ENCODE peak calls at places on chromosomes 2 and 18, in five cellular contexts. One of them, this sample, is unnamed.

GRCh38 chr2:167438206-167438605 is 549.9 kb downstream of the XIRP2 start:
- DNase-seq in tibial artery: no peak
- DNase-seq in ureter: no peak
- DNase-seq in NCI-H2081 treated with DMSO at 0.1 percent for 48 hours: no peak
- DNase-seq in stimulated activated CD4-positive, alpha-beta T cell treated with anti-CD3 and anti-CD28 coated beads, Interleukin-2, amount 100 ng/mL, for 48 hours: no peak
- DNase-seq in this sample: no peak

GRCh38 chr2:64586883-64587481 is 62.9 kb downstream of the AFTPH start:
- DNase-seq in tibial artery: no peak
- DNase-seq in ureter: no peak
- DNase-seq in NCI-H2081 treated with DMSO at 0.1 percent for 48 hours: no peak
- DNase-seq in stimulated activated CD4-positive, alpha-beta T cell treated with anti-CD3 and anti-CD28 coated beads, Interleukin-2, amount 100 ng/mL, for 48 hours: no peak
- DNase-seq in this sample: no peak

GRCh38 chr2:230885467-230886130 is 20.9 kb downstream of the ITM2C start:
- DNase-seq in tibial artery: no peak
- DNase-seq in ureter: no peak
- DNase-seq in NCI-H2081 treated with DMSO at 0.1 percent for 48 hours: no peak
- DNase-seq in stimulated activated CD4-positive, alpha-beta T cell treated with anti-CD3 and anti-CD28 coated beads, Interleukin-2, amount 100 ng/mL, for 48 hours: no peak
- DNase-seq in this sample: no peak

GRCh38 chr2:197147942-197148341 is 162.6 kb downstream of the ANKRD44 start:
- DNase-seq in tibial artery: no peak
- DNase-seq in ureter: no peak
- DNase-seq in NCI-H2081 treated with DMSO at 0.1 percent for 48 hours: no peak
- DNase-seq in stimulated activated CD4-positive, alpha-beta T cell treated with anti-CD3 and anti-CD28 coated beads, Interleukin-2, amount 100 ng/mL, for 48 hours: no peak
- DNase-seq in this sample: no peak

GRCh38 chr2:25566694-25567093 is 106.7 kb downstream of the DTNB start:
- DNase-seq in tibial artery: no peak
- DNase-seq in ureter: no peak
- DNase-seq in NCI-H2081 treated with DMSO at 0.1 percent for 48 hours: no peak
- DNase-seq in stimulated activated CD4-positive, alpha-beta T cell treated with anti-CD3 and anti-CD28 coated beads, Interleukin-2, amount 100 ng/mL, for 48 hours: no peak
- DNase-seq in this sample: no peak

GRCh38 chr18:25827961-25828561 is 262.4 kb downstream of the SS18 start:
- DNase-seq in tibial artery: no peak
- DNase-seq in ureter: no peak
- DNase-seq in NCI-H2081 treated with DMSO at 0.1 percent for 48 hours: no peak
- DNase-seq in stimulated activated CD4-positive, alpha-beta T cell treated with anti-CD3 and anti-CD28 coated beads, Interleukin-2, amount 100 ng/mL, for 48 hours: no peak
- DNase-seq in this sample: no peak

GRCh38 chr18:23740105-23740830 is 51.0 kb downstream of the LAMA3 start:
- DNase-seq in tibial artery: no peak
- DNase-seq in ureter: no peak
- DNase-seq in NCI-H2081 treated with DMSO at 0.1 percent for 48 hours: no peak
- DNase-seq in stimulated activated CD4-positive, alpha-beta T cell treated with anti-CD3 and anti-CD28 coated beads, Interleukin-2, amount 100 ng/mL, for 48 hours: no peak
- DNase-seq in this sample: no peak

GRCh38 chr2:39851691-39852110 is 72.6 kb upstream of the THUMPD2 start:
- DNase-seq in tibial artery: no peak
- DNase-seq in ureter: no peak
- DNase-seq in NCI-H2081 treated with DMSO at 0.1 percent for 48 hours: no peak
- DNase-seq in stimulated activated CD4-positive, alpha-beta T cell treated with anti-CD3 and anti-CD28 coated beads, Interleukin-2, amount 100 ng/mL, for 48 hours: no peak
- DNase-seq in this sample: no peak

GRCh38 chr2:209389124-209389523 is 34.7 kb upstream of the MAP2 start:
- DNase-seq in tibial artery: no peak
- DNase-seq in ureter: no peak
- DNase-seq in NCI-H2081 treated with DMSO at 0.1 percent for 48 hours: no peak
- DNase-seq in stimulated activated CD4-positive, alpha-beta T cell treated with anti-CD3 and anti-CD28 coated beads, Interleukin-2, amount 100 ng/mL, for 48 hours: no peak
- DNase-seq in this sample: no peak

GRCh38 chr18:35076556-35076955 is 35.3 kb downstream of the MAPRE2 start:
- DNase-seq in tibial artery: no peak
- DNase-seq in ureter: no peak
- DNase-seq in NCI-H2081 treated with DMSO at 0.1 percent for 48 hours: no peak
- DNase-seq in stimulated activated CD4-positive, alpha-beta T cell treated with anti-CD3 and anti-CD28 coated beads, Interleukin-2, amount 100 ng/mL, for 48 hours: no peak
- DNase-seq in this sample: no peak

GRCh38 chr18:60538891-60539290 is 166.3 kb upstream of the MC4R start:
- DNase-seq in tibial artery: no peak
- DNase-seq in ureter: no peak
- DNase-seq in NCI-H2081 treated with DMSO at 0.1 percent for 48 hours: no peak
- DNase-seq in stimulated activated CD4-positive, alpha-beta T cell treated with anti-CD3 and anti-CD28 coated beads, Interleukin-2, amount 100 ng/mL, for 48 hours: no peak
- DNase-seq in this sample: no peak